ENCODE peak calls at places on chromosomes 3 and 15, in eight cellular contexts. L, F, C, W, H, K, J and N are unnamed samples.

GRCh38 chr15:84988909-84989644 is 7.4 kb downstream of the PDE8A start:
- DNase-seq in K (no peak), J (no peak), L (no peak), F (no peak), C (no peak), W (no peak), H (no peak), N (no peak)

GRCh38 chr3:14525685-14526631 is 14.2 kb downstream of the GRIP2 start:
- DNase-seq in W (peak; percentile 36), H (peak; percentile 37), L (peak; percentile 28), F (peak; percentile 5), J (no peak), K (no peak), C (no peak), N (peak; percentile 89)

GRCh38 chr15:49438970-49439631 is 16.1 kb downstream of the FGF7 start:
- DNase-seq in K (peak; percentile 17), C (no peak), F (no peak), L (no peak), W (no peak), J (no peak), H (no peak), N (peak; percentile 37)

GRCh38 chr3:41682996-41683395 is 278.9 kb downstream of the ULK4 start:
- DNase-seq in L (peak; percentile 48), K (no peak), J (no peak), F (peak; percentile 79), H (no peak), W (peak; percentile 95), C (no peak), N (peak; percentile 53)

GRCh38 chr3:115652738-115653137 is 29.4 kb downstream of the GAP43 start:
- DNase-seq in J (no peak), F (no peak), L (no peak), H (no peak), W (no peak), K (no peak), C (no peak), N (no peak)

GRCh38 chr3:171439996-171440395 is 20.2 kb downstream of the TNIK start:
- DNase-seq in F (no peak), J (no peak), K (no peak), C (no peak), L (no peak), H (no peak), W (no peak), N (no peak)

GRCh38 chr3:184075901-184076300 is 21.0 kb upstream of the HTR3E start:
- DNase-seq in C (no peak), F (no peak), J (no peak), K (no peak), L (no peak), W (no peak), H (no peak), N (no peak)

GRCh38 chr3:59424268-59425010 is 374.6 kb upstream of the CFAP20DC start:
- DNase-seq in W (peak; percentile 91), H (no peak), C (no peak), K (no peak), L (peak; percentile 92), F (peak; percentile 90), J (no peak), N (peak; percentile 80)

GRCh38 chr3:186516645-186517044 is 27.5 kb downstream of the CRYGS start:
- DNase-seq in J (no peak), C (no peak), W (no peak), L (no peak), H (no peak), K (no peak), F (no peak), N (no peak)

GRCh38 chr3:107855710-107856109 is 235.1 kb downstream of the CD47 start:
- DNase-seq in K (no peak), J (peak; percentile 47), L (peak; percentile 25), W (peak; percentile 4), H (no peak), F (peak; percentile 10), C (peak; percentile 60), N (peak; percentile 11)

GRCh38 chr3:71629289-71630252 is 46.0 kb upstream of the FOXP1 start:
- DNase-seq in F (peak; percentile 66), L (peak; percentile 86), W (peak; percentile 44), J (no peak), H (no peak), K (no peak), C (no peak), N (peak; percentile 73)

GRCh38 chr3:40623567-40623966 is 98.8 kb downstream of the ZNF621 start:
- DNase-seq in L (peak; percentile 38), H (no peak), C (no peak), J (no peak), W (peak; percentile 29), K (peak; percentile 38), F (no peak), N (peak; percentile 16)

GRCh38 chr3:152257246-152258074 is 11.3 kb upstream of the MBNL1 start:
- DNase-seq in K (no peak), J (no peak), F (peak; percentile 49), C (no peak), W (no peak), L (peak; percentile 22), H (no peak), N (no peak)

GRCh38 chr15:85785887-85786777 is 8.6 kb downstream of the KLHL25 start:
- DNase-seq in F (no peak), K (peak; percentile 66), W (peak; percentile 58), H (no peak), L (peak; percentile 56), C (peak; percentile 79), J (no peak), N (peak; percentile 37)

GRCh38 chr15:57395292-57395691 is 19.0 kb downstream of the CGNL1 start:
- DNase-seq in J (no peak), K (no peak), F (peak; percentile 57), H (no peak), C (no peak), L (peak; percentile 75), W (peak; percentile 95), N (peak; percentile 68)

GRCh38 chr3:80142714-80143113 is 374.9 kb upstream of the ROBO1 start:
- DNase-seq in F (no peak), K (no peak), C (no peak), W (no peak), J (no peak), L (no peak), H (no peak), N (no peak)

GRCh38 chr3:10371167-10371566 is 50.3 kb upstream of the SEC13 start:
- DNase-seq in F (no peak), H (no peak), K (no peak), W (peak; percentile 29), L (peak; percentile 53), J (no peak), C (no peak), N (peak; percentile 20)

GRCh38 chr15:51229907-51230328 is 108.5 kb downstream of the CYP19A1 start:
- DNase-seq in L (peak; percentile 71), W (peak; percentile 19), K (no peak), C (peak; percentile 8), H (no peak), J (no peak), F (peak; percentile 69), N (peak; percentile 61)
- TF ChIP-seq CTCF in L (peak; percentile 53), W (peak; percentile 35), K (no peak), C (peak; percentile 41), H (peak; percentile 10), J (peak; percentile 41), F (no peak), N (peak; percentile 54)

GRCh38 chr3:46979958-46980497 is 562 bp downstream of the NBEAL2 start:
- DNase-seq in W (no peak), C (no peak), K (peak; percentile 39), H (no peak), L (no peak), J (no peak), F (no peak), N (no peak)

GRCh38 chr3:46976326-46977190 is at the start of gene CCDC12:
- DNase-seq in F (peak; percentile 99), C (peak; percentile 98), W (peak; percentile 99), L (peak; percentile 100), H (peak; percentile 96), K (peak; percentile 96), J (peak; percentile 98), N (peak; percentile 99)

GRCh38 chr3:46978381-46978780 is 1.1 kb upstream of the NBEAL2 start:
- DNase-seq in C (no peak), L (no peak), F (no peak), W (no peak), J (no peak), K (no peak), H (no peak), N (no peak)

GRCh38 chr3:46978985-46979944 is at the start of gene NBEAL2:
- DNase-seq in K (peak; percentile 99), F (peak; percentile 88), C (peak; percentile 88), L (peak; percentile 80), J (peak; percentile 86), W (peak; percentile 75), H (peak; percentile 99), N (peak; percentile 91)

GRCh38 chr3:46977811-46978195 is 1.3 kb upstream of the CCDC12 start:
- DNase-seq in L (no peak), F (no peak), H (no peak), W (no peak), J (no peak), K (no peak), C (no peak), N (no peak)
- H3K4me3 ChIP-seq in L (no peak overlapping the region), F (no peak overlapping the region), H (no peak overlapping the region), W (no peak overlapping the region), J (no peak overlapping the region), K (no peak overlapping the region), C (no peak overlapping the region), N (no peak overlapping the region)

GRCh38 chr15:65839354-65839901 is 29.9 kb upstream of the RAB11A start:
- DNase-seq in W (no peak), C (no peak), H (no peak), K (no peak), L (no peak), J (no peak), F (no peak), N (no peak)

GRCh38 chr15:65835452-65835851 is 33.8 kb upstream of the RAB11A start:
- DNase-seq in W (no peak), H (no peak), J (no peak), C (no peak), K (no peak), F (peak; percentile 37), L (no peak), N (no peak)

GRCh38 chr15:65837301-65838283 is 31.7 kb upstream of the RAB11A start:
- DNase-seq in J (no peak), K (no peak), H (no peak), L (no peak), F (no peak), C (no peak), W (no peak), N (no peak)

GRCh38 chr15:65834603-65835282 is 34.5 kb upstream of the RAB11A start:
- DNase-seq in J (no peak), C (no peak), L (no peak), H (no peak), W (no peak), K (no peak), F (no peak), N (no peak)

GRCh38 chr15:65836665-65837064 is 32.6 kb upstream of the RAB11A start:
- DNase-seq in H (no peak), J (no peak), K (no peak), C (no peak), L (no peak), W (no peak), F (no peak), N (no peak)
- TF ChIP-seq CTCF in H (no peak), J (peak; percentile 28), K (no peak), C (peak; percentile 56), L (peak; percentile 24), W (no peak), F (no peak), N (peak; percentile 25)

DNA sequence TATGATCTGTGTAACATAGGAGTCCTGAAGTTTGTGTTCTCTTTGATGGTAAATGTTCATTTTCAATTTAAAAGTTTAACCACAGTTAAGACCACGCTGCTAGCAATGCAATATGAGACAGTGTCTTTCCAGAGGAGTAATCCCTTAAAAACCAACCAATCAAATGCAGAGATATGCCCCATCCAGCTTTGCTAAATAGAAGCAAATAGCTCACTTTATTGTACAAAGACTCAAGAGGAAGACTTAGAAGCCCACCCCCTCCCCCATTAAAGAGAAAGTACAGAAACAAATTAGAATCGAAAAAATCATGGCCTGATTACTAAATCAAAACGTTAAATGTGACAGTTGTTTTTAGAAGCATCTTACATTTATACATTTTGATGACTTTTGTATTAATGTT is 2.1 kb upstream of the ANP32A start:
- DNase-seq in L (no peak), W (no peak), K (no peak), F (peak; percentile 25), J (no peak), C (no peak), H (no peak), N (no peak)
- H3K4me3 ChIP-seq in L (no peak overlapping the region), W (no peak overlapping the region), K (no peak overlapping the region), F (no peak overlapping the region), J (peak overlapping the region; percentile 96), C (no peak overlapping the region), H (no peak overlapping the region), N (no peak overlapping the region)